ENCODE peak calls at places on chromosomes 2 and 18, in eight cellular contexts. V is A549, P is IMR-90, U is SK-N-SH, M is K562, X is WTC11, G is HepG2, F is H1. L is an unnamed sample.

GRCh38 chr18:39958876-39959275 is 1996.2 kb upstream of the PIK3C3 start:
- DNase-seq in U (no peak), F (no peak), M (no peak), V (no peak), P (no peak), G (no peak), X (no peak), L (no peak)

GRCh38 chr2:147467441-147467840 is 377.4 kb upstream of the ACVR2A start:
- DNase-seq in G (no peak), V (no peak), M (no peak), P (no peak), X (no peak), U (no peak), F (no peak), L (no peak)

GRCh38 chr2:218145124-218145523 is 19.3 kb downstream of the CXCR2 start:
- DNase-seq in V (no peak), P (no peak), M (no peak), G (peak), U (no peak), F (no peak), X (no peak), L (no peak)

GRCh38 chr18:55136258-55136657 is 177.0 kb upstream of the CCDC68 start:
- DNase-seq in F (no peak), P (no peak), M (no peak), V (no peak), U (no peak), X (no peak), G (no peak), L (no peak)

GRCh38 chr2:135422898-135423297 is 108.1 kb downstream of the ZRANB3 start:
- DNase-seq in M (no peak), F (no peak), V (no peak), G (no peak), P (no peak), X (no peak), U (no peak), L (no peak)

GRCh38 chr2:72173640-72174321 is 26.1 kb upstream of the CYP26B1 start:
- DNase-seq in P (peak), U (peak), F (no peak), M (no peak), G (no peak), X (no peak), V (no peak), L (no peak)

GRCh38 chr2:99088017-99088416 is 53.5 kb upstream of the C2orf15 start:
- DNase-seq in P (no peak), X (no peak), V (no peak), U (no peak), G (no peak), F (no peak), M (no peak), L (no peak)

GRCh38 chr18:80023173-80023572 is 11.1 kb upstream of the RBFA start:
- DNase-seq in P (no peak), F (no peak), M (peak), V (no peak), U (no peak), X (peak), G (no peak), L (no peak)

GRCh38 chr2:182890305-182890704 is 23.9 kb upstream of the FRZB start:
- DNase-seq in U (no peak), F (no peak), M (no peak), V (no peak), P (no peak), G (no peak), X (no peak), L (no peak)

GRCh38 chr2:54863660-54864059 is 140.2 kb downstream of the EML6 start:
- DNase-seq in G (no peak), P (no peak), X (no peak), F (no peak), U (no peak), M (no peak), V (no peak), L (no peak)

GRCh38 chr18:39058386-39059000 is 1492.9 kb upstream of the CELF4 start:
- DNase-seq in G (no peak), U (no peak), M (no peak), P (no peak), X (no peak), F (no peak), V (no peak), L (no peak)

GRCh38 chr2:40445467-40445866 is 6.4 kb downstream of the SLC8A1 start:
- DNase-seq in U (no peak), P (peak), F (no peak), G (no peak), M (no peak), V (no peak), X (no peak), L (no peak)

GRCh38 chr2:208867374-208867773 is 460.8 kb downstream of the PTH2R start:
- DNase-seq in M (no peak), V (no peak), U (no peak), F (no peak), X (no peak), G (no peak), P (no peak), L (no peak)

GRCh38 chr2:149781263-149781808 is 193.8 kb upstream of the MMADHC start:
- DNase-seq in F (no peak), V (no peak), P (no peak), G (no peak), X (no peak), M (no peak), U (no peak), L (no peak)

GRCh38 chr2:11502740-11503292 is 31.0 kb upstream of the GREB1 start:
- DNase-seq in V (no peak), U (no peak), X (no peak), M (no peak), F (no peak), P (peak), G (peak), L (no peak)

GRCh38 chr2:222358876-222359275 is 60.1 kb upstream of the PAX3 start:
- DNase-seq in M (no peak), P (no peak), U (no peak), X (no peak), G (no peak), F (no peak), V (no peak), L (no peak)

GRCh38 chr2:237341872-237342271 is 72.1 kb downstream of the COL6A3 start:
- DNase-seq in F (no peak), G (no peak), X (no peak), M (no peak), U (no peak), V (no peak), P (peak), L (no peak)

GRCh38 chr2:132876745-132877391 is 206.9 kb upstream of the LYPD1 start:
- DNase-seq in G (no peak), X (no peak), P (peak), V (no peak), U (no peak), F (no peak), M (no peak), L (no peak)

GRCh38 chr2:140027320-140027719 is 1247.1 kb upstream of the NXPH2 start:
- DNase-seq in F (no peak), U (no peak), X (peak), M (no peak), P (no peak), V (no peak), G (no peak), L (no peak)

DNA sequence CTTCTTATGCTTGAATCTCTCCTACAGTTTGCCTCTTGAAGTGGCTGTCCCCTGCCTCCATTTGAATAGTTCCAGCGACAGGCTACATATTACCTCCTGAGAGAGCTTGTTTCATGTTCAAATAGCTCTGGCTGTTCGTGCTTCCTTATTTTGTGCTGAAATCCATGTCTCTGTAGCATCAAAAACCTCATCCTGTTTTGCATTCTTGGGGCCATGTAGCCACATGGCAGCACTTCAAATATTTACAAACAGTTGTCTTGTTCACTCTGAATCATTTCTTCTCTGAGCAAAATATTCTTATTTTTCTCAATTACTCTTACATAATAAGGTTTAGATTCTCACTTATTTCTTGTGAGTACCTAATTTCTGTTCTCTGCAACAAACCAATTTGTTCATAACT is 1243.1 kb upstream of the NXPH2 start:
- DNase-seq in M (no peak), U (no peak), P (no peak), X (no peak), F (no peak), V (no peak), G (no peak), L (no peak)
- TF ChIP-seq USF2 in M (no peak), U (no peak), P (no peak), X (no peak), F (no peak), V (no peak), G (no peak), L (no peak)

GRCh38 chr18:12031836-12032235 is 50.5 kb downstream of the IMPA2 start:
- DNase-seq in P (peak), U (no peak), M (no peak), G (no peak), X (no peak), F (no peak), V (no peak), L (no peak)
- TF ChIP-seq USF2 in P (no peak), U (no peak), M (no peak), G (no peak), X (no peak), F (no peak), V (no peak), L (no peak)

GRCh38 chr18:46001074-46001473 is 33.9 kb upstream of the EPG5 start:
- DNase-seq in F (no peak), G (no peak), X (no peak), M (no peak), U (no peak), P (no peak), V (no peak), L (no peak)

GRCh38 chr18:46001892-46002291 is 34.8 kb upstream of the EPG5 start:
- DNase-seq in M (no peak), V (no peak), F (no peak), U (no peak), X (no peak), P (no peak), G (no peak), L (no peak)

GRCh38 chr18:45998244-45998643 is 31.1 kb upstream of the EPG5 start:
- DNase-seq in F (no peak), V (no peak), M (peak), G (no peak), P (no peak), X (no peak), U (no peak), L (no peak)

GRCh38 chr18:45993441-45993840 is 26.3 kb upstream of the EPG5 start:
- DNase-seq in G (no peak), F (no peak), X (no peak), U (no peak), P (peak), V (no peak), M (no peak), L (no peak)

DNA sequence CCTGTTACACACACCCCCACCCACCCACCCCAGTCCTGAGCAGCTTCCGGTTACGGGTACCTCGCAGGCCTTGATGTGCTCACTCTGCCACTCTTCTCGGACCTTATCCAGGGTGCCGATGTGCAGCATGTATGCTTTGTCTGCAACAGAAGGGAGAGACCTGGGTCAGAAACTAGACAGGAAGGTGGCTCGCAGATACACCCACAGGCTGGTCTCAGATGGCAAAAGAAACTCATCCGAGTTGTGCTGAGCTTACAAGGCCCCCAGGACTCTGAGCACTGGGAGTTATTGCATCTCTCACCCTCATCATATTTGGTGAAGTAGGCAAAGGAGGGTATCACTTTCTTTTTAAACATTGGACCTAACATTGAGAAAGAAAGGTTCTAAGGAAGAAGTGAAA is 30.6 kb upstream of the EPG5 start:
- DNase-seq in V (no peak), M (no peak), G (no peak), X (no peak), U (no peak), P (no peak), F (no peak), L (no peak)
- TF ChIP-seq USF2 in V (no peak), M (no peak), G (no peak), X (no peak), U (no peak), P (no peak), F (no peak), L (no peak)

GRCh38 chr2:47946593-47946992 is 40.3 kb upstream of the FBXO11 start:
- DNase-seq in V (no peak), F (no peak), M (no peak), U (no peak), X (no peak), P (no peak), G (no peak), L (no peak)

GRCh38 chr2:47945036-47945781 is 38.9 kb upstream of the FBXO11 start:
- DNase-seq in V (no peak), P (no peak), F (no peak), G (no peak), X (no peak), M (no peak), U (no peak), L (no peak)

GRCh38 chr2:47950340-47951280 is 44.3 kb upstream of the FBXO11 start:
- DNase-seq in P (no peak), U (peak), V (no peak), F (no peak), M (no peak), G (no peak), X (no peak), L (no peak)
- TF ChIP-seq USF2 in P (no peak), U (no peak), V (no peak), F (no peak), M (no peak), G (no peak), X (no peak), L (no peak)